ENCODE peak calls at places on chromosomes 5 and 9, in four cellular contexts. W is cardiac muscle cell, F is HCT116, K is small intestine. U is an unnamed sample. For H3K27me3, the result is how much of the 10 kb centered on the place peaks cover.

GRCh38 chr5:128446-128845 is 36.5 kb downstream of the PLEKHG4B start:
- DNase-seq in K (no peak), F (no peak), W (no peak), U (no peak)

GRCh38 chr5:56415356-56415765 is 182.2 kb upstream of the ANKRD55 start:
- DNase-seq in K (peak), W (no peak), F (no peak), U (no peak)

GRCh38 chr9:120688758-120689157 is 25.5 kb downstream of the MEGF9 start:
- DNase-seq in W (no peak), F (no peak), K (no peak), U (no peak)

GRCh38 chr5:107217721-107218130 is 453.0 kb downstream of the EFNA5 start:
- DNase-seq in W (no peak), F (peak), K (no peak), U (peak)

GRCh38 chr9:100277166-100277979 is 75.4 kb downstream of the TEX10 start:
- DNase-seq in F (no peak), W (no peak), K (no peak), U (peak)

GRCh38 chr5:80389575-80389974 is 18.3 kb upstream of the ZFYVE16 start:
- DNase-seq in W (no peak), K (no peak), F (no peak), U (no peak)

GRCh38 chr9:109880276-109881169 is 100.5 kb downstream of the PALM2AKAP2 start:
- DNase-seq in F (peak), W (no peak), K (peak), U (no peak)

GRCh38 chr9:89655990-89656657 is 51.3 kb downstream of the GADD45G start:
- DNase-seq in K (no peak), W (no peak), F (no peak), U (no peak)

GRCh38 chr9:100352201-100352726 is 478 bp downstream of the TEX10 start:
- DNase-seq in W (peak), F (no peak), K (peak), U (no peak)

GRCh38 chr5:178307266-178308045 is 74.9 kb upstream of the PHYKPL start:
- DNase-seq in W (no peak), F (no peak), K (no peak), U (no peak)

GRCh38 chr9:38142201-38142600 is 73.2 kb upstream of the SHB start:
- DNase-seq in F (no peak), K (no peak), W (no peak), U (peak)

GRCh38 chr5:83199126-83199525 is 121.8 kb downstream of the XRCC4 start:
- DNase-seq in K (no peak), F (no peak), W (no peak), U (no peak)

GRCh38 chr9:4211806-4212205 is 88.1 kb downstream of the GLIS3 start:
- DNase-seq in F (no peak), K (no peak), W (no peak), U (no peak)

GRCh38 chr9:126152622-126153362 is 173.8 kb upstream of the MVB12B start:
- DNase-seq in K (no peak), F (no peak), W (no peak), U (no peak)

GRCh38 chr5:109396965-109397364 is 12.8 kb downstream of the PJA2 start:
- DNase-seq in F (no peak), K (no peak), W (no peak), U (no peak)

GRCh38 chr5:178201927-178202235 is 2.5 kb upstream of the HNRNPAB start:
- DNase-seq in F (no peak), W (no peak), K (no peak), U (no peak)

GRCh38 chr9:31471041-31471440 is 913.4 kb upstream of the ACO1 start:
- DNase-seq in F (no peak), W (no peak), K (no peak), U (no peak)

DNA sequence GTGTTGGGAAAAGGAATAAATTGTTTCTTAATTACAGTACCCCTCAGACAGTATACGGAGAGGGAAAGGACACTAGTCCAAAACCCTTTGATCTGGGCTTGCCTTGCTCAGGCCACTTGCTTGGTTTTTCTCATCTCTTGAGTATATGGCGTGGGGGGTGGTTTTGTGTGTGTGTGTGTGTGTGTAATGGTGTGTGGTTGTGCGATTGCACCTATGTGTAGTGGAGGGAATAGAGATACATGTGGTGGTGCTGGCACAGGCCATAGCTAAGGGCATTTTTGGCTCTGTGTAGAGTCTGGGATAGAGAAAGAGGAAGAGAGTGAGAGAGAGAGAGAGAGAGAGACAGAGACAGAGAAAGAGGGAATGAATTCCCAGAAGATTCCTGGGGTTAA is 59.0 kb upstream of the TLR4 start:
- DNase-seq in K (peak), W (no peak), F (no peak), U (no peak)
- H3K27me3 ChIP-seq in K (under half), W (under half), F (under half), U (under half)

GRCh38 chr9:127388037-127388855 is 8.7 kb upstream of the SLC2A8 start:
- DNase-seq in W (no peak), K (peak), F (peak), U (peak)
- H3K27me3 ChIP-seq in W (under half), K (under half), F (under half), U (under half)

GRCh38 chr5:135067587-135067986 is 33.6 kb upstream of the PITX1 start:
- DNase-seq in W (no peak), K (no peak), F (no peak), U (no peak)
- H3K27me3 ChIP-seq in W (half or more), K (under half), F (under half), U (under half)

GRCh38 chr5:2140501-2140900 is 257.8 kb upstream of the IRX4 start:
- DNase-seq in K (no peak), F (no peak), W (no peak), U (no peak)

GRCh38 chr5:2142456-2142954 is 259.8 kb upstream of the IRX4 start:
- DNase-seq in W (no peak), K (no peak), F (no peak), U (no peak)

GRCh38 chr5:2141254-2142000 is 258.7 kb upstream of the IRX4 start:
- DNase-seq in F (no peak), W (no peak), K (no peak), U (no peak)

GRCh38 chr5:2143088-2143487 is 260.4 kb upstream of the IRX4 start:
- DNase-seq in F (no peak), W (no peak), K (no peak), U (no peak)

DNA sequence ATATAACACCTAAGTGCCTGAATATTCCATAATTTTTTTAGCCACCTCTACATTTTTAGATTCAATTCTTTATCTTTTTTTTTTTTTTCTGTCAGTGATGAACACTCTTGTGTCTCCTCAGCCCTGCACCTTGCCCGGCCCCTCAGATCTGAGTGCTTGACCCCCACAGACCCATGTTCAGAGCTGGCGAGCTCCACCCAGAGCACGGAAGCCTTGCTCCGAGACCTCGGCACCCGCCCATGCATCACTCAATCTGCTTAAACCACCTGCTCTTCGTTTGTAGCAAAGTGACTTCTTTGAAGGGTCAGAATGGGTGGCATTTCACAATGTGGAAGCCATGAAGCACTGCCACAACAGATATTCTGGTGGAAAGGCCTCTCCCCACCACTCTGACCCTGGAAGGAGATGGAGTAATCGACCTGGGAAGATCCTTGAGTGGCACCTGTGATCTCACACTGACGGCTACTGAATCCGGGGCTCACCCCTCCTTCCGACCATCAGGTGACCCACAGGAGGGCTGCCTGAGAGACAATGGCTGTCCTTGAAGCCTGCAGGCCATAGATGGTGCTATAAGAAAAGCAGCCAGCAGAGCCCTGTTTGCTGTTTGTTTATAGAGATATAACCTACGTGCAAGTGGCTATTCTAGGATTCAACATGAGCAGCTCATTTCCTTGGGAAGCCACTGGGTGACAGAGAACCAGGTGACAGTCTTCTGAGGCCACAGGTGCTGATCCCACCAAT is 261.1 kb upstream of the IRX4 start:
- DNase-seq in W (no peak), K (no peak), F (no peak), U (no peak)
- H3K27me3 ChIP-seq in W (under half), K (under half), F (under half), U (under half)

GRCh38 chr5:172567843-172568242 is 73.2 kb upstream of the NEURL1B start:
- DNase-seq in F (no peak), K (no peak), W (no peak), U (no peak)
- H3K27me3 ChIP-seq in F (under half), K (under half), W (under half), U (half or more)

GRCh38 chr5:112417931-112418358 is 1.1 kb downstream of the EPB41L4A start:
- DNase-seq in K (peak), W (peak), F (no peak), U (peak)
- H3K27me3 ChIP-seq in K (under half), W (under half), F (under half), U (under half)

DNA sequence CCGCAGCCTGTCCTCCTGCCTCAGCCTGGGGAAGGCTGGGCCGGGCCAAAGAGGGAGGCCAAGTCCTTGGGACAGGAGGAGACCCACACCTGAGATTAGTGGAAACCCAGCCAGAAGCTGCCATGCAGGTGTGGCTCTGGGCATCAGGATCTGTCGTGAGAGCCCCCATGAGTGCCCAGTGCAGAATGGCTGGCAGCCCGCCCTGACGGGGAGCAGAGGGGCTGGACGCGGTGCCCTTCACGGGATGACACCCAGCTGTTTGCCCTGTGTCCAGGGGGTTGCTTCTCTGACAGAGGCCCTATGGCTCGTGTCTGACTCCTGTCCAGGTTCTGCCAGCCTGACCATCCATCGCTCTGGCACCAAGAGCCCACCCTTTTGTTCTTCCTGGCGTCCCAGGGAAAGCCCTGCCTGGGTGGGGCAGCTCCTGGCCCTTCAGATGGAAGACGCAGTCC is 8.5 kb downstream of the DIPK1B start:
- DNase-seq in K (no peak), W (no peak), F (no peak), U (no peak)
- H3K27me3 ChIP-seq in K (under half), W (under half), F (under half), U (under half)

GRCh38 chr5:115962565-115963402 is 509 bp downstream of the LVRN start:
- DNase-seq in K (no peak), F (no peak), W (peak), U (no peak)
- H3K27me3 ChIP-seq in K (under half), F (under half), W (half or more), U (half or more)